ENCODE peak calls at places on chromosomes 4 and X, in ten cellular contexts. E is fibroblast of mammary gland; O is dorsolateral prefrontal cortex; V is tibial artery; F is body of pancreas; H is ovary; J is neural progenitor cell; A is CD4-positive, CD25-positive, alpha-beta regulatory T cell; T is AG09309; L is right lobe of liver. X is an unnamed sample.

GRCh38 chr4:110808371-110808878 is 185.5 kb upstream of the PITX2 start:
- DNase-seq in V (no peak), F (no peak), L (no peak), A (no peak), H (no peak), J (no peak), O (no peak), E (peak), T (no peak), X (no peak)

GRCh38 chr4:80045831-80046230 is 27.2 kb downstream of the ANTXR2 start:
- DNase-seq in A (no peak), O (no peak), L (no peak), J (no peak), F (no peak), H (no peak), E (peak), V (no peak), T (no peak), X (no peak)

GRCh38 chrX:15451913-15452312 is 41.2 kb downstream of the PIR start:
- DNase-seq in H (peak), A (no peak), T (no peak), L (no peak), E (peak), O (no peak), J (no peak), V (peak), F (no peak), X (no peak)

GRCh38 chrX:16474511-16474910 is 175.4 kb upstream of the S100G start:
- DNase-seq in F (no peak), E (no peak), L (no peak), H (no peak), A (no peak), J (no peak), O (no peak), V (no peak), T (no peak), X (no peak)

GRCh38 chrX:149829751-149830191 is 48.0 kb downstream of the MAGEA9 start:
- DNase-seq in T (peak), H (no peak), L (no peak), E (peak), J (peak), F (no peak), A (no peak), O (no peak), V (no peak), X (no peak)

GRCh38 chr4:98626350-98626749 is 32.1 kb downstream of the TSPAN5 start:
- DNase-seq in J (no peak), H (peak), F (no peak), O (no peak), E (peak), V (peak), A (no peak), L (peak), T (peak), X (no peak)

GRCh38 chr4:11189756-11190155 is 238.9 kb downstream of the HS3ST1 start:
- DNase-seq in A (no peak), V (no peak), O (no peak), H (no peak), L (no peak), T (no peak), E (no peak), F (no peak), J (no peak), X (no peak)

GRCh38 chrX:7706032-7706431 is 136.9 kb upstream of the VCX start:
- DNase-seq in L (no peak), O (no peak), A (no peak), J (no peak), F (no peak), E (no peak), T (no peak), V (no peak), H (no peak), X (no peak)

GRCh38 chr4:152165851-152166250 is 370.0 kb downstream of the FBXW7 start:
- DNase-seq in H (no peak), A (no peak), J (no peak), V (no peak), E (no peak), T (no peak), O (no peak), F (no peak), L (no peak), X (no peak)

GRCh38 chr4:77699731-77700210 is 94.2 kb downstream of the CXCL13 start:
- DNase-seq in E (peak), A (no peak), L (no peak), V (no peak), F (no peak), O (no peak), T (peak), J (peak), H (no peak), X (no peak)

GRCh38 chrX:69264134-69264533 is 98.9 kb upstream of the PJA1 start:
- DNase-seq in F (no peak), A (no peak), J (peak), T (no peak), V (no peak), E (no peak), H (no peak), O (no peak), L (no peak), X (no peak)

GRCh38 chrX:69268637-69269036 is 103.4 kb upstream of the PJA1 start:
- DNase-seq in L (no peak), O (no peak), E (no peak), H (no peak), A (no peak), V (no peak), T (no peak), J (no peak), F (no peak), X (no peak)

GRCh38 chrX:136733613-136734012 is 47.1 kb downstream of the ARHGEF6 start:
- DNase-seq in A (no peak), O (no peak), J (no peak), T (no peak), F (no peak), L (no peak), E (no peak), V (no peak), H (no peak), X (no peak)

GRCh38 chr4:120716346-120716745 is 206.2 kb downstream of the PRDM5 start:
- DNase-seq in H (no peak), J (no peak), T (no peak), E (no peak), L (no peak), O (no peak), F (no peak), V (no peak), A (no peak), X (no peak)

GRCh38 chr4:128061566-128062536 is 739 bp downstream of the LARP1B start:
- DNase-seq in V (peak), J (peak), H (peak), A (peak), F (peak), L (peak), O (peak), E (peak), T (no peak), X (peak)

GRCh38 chr4:26015133-26015651 is 101.2 kb downstream of the SMIM20 start:
- DNase-seq in E (peak), J (no peak), L (no peak), A (no peak), O (no peak), H (no peak), F (peak), T (peak), V (peak), X (no peak)

GRCh38 chr4:75995727-75996126 is 5.0 kb upstream of the SDAD1 start:
- DNase-seq in L (no peak), A (peak), O (no peak), E (peak), J (peak), F (no peak), T (peak), H (no peak), V (no peak), X (peak)

GRCh38 chrX:136198010-136198409 is 50.7 kb downstream of the FHL1 start:
- DNase-seq in A (no peak), E (no peak), F (no peak), J (no peak), V (no peak), L (no peak), T (no peak), O (no peak), H (no peak), X (no peak)

GRCh38 chr4:122003335-122003734 is 51.5 kb upstream of the TRPC3 start:
- DNase-seq in F (peak), H (no peak), V (no peak), L (no peak), E (peak), T (no peak), J (peak), O (no peak), A (peak), X (peak)

GRCh38 chrX:41590641-41591040 is 98.1 kb upstream of the GPR34 start:
- DNase-seq in A (no peak), E (no peak), F (no peak), T (no peak), L (no peak), V (no peak), J (no peak), H (no peak), O (no peak), X (no peak)

GRCh38 chr4:22434895-22435294 is 81.0 kb downstream of the ADGRA3 start:
- DNase-seq in J (peak), E (peak), F (peak), O (peak), A (no peak), V (no peak), L (peak), T (peak), H (no peak), X (no peak)

GRCh38 chrX:146604196-146604595 is 205.4 kb upstream of the CXorf51B start:
- DNase-seq in F (no peak), J (no peak), O (no peak), H (no peak), E (no peak), V (no peak), T (no peak), A (no peak), L (no peak), X (no peak)

GRCh38 chr4:184732126-184732525 is 1.8 kb downstream of the CENPU start:
- DNase-seq in E (peak), L (no peak), J (no peak), T (no peak), H (no peak), F (no peak), V (no peak), O (no peak), A (no peak), X (no peak)
- H3K4me3 ChIP-seq in E (no peak), L (no peak), J (peak), T (no peak), H (no peak), F (no peak), V (no peak), O (no peak), A (no peak), X (peak)

DNA sequence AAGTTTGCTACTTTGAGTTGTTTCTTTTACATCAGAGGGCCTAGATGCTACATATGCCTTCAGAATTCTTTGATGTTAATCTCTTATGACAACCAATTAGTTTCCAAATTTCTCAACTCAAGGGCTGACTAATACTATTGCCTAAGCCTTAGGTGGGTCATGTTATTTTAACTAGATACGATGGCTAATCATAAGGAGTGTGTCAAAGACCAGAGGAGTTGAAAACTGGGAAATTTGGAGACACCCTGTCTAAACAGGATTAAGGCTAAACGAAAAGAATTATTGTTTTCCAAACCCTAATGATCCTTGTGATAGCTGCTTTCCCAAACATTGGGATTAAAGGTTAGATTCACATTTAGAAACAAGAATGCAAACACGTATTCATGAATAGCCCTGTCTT is 228.5 kb downstream of the PCDH7 start:
- DNase-seq in V (no peak), O (no peak), F (no peak), J (no peak), T (peak), H (no peak), L (no peak), A (no peak), E (peak), X (no peak)
- H3K4me3 ChIP-seq in V (no peak), O (no peak), F (no peak), J (no peak), T (no peak), H (no peak), L (no peak), A (no peak), E (no peak), X (no peak)

DNA sequence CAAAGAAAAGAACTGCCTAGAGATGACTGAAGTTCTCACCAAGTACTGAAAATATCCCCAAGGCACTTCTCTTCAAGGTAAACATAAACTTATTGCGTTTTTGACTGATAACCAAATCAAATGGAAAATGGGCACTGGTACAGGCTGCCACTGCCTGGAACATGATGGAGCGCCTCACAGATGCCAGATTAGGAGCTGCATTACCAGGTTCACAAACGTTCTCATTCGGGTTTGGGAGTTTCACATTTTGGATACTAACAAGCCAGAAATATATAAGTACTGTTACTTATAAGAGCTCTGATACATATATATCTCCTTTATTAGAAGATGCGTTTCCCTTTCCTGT is 141.2 kb downstream of the CBR4 start:
- DNase-seq in T (no peak), E (no peak), J (no peak), V (no peak), A (no peak), H (no peak), F (no peak), O (no peak), L (no peak), X (no peak)
- H3K4me3 ChIP-seq in T (no peak), E (no peak), J (no peak), V (no peak), A (no peak), H (no peak), F (no peak), O (no peak), L (no peak), X (no peak)

GRCh38 chr4:4277531-4277930 is 12.4 kb downstream of the LYAR start:
- DNase-seq in A (no peak), O (no peak), H (no peak), L (no peak), T (no peak), F (no peak), E (no peak), V (no peak), J (no peak), X (no peak)

GRCh38 chr4:4271912-4272311 is 18.0 kb downstream of the LYAR start:
- DNase-seq in H (no peak), J (no peak), F (no peak), E (peak), L (no peak), O (no peak), V (no peak), T (no peak), A (no peak), X (no peak)

GRCh38 chr4:4269856-4270255 is 20.1 kb downstream of the LYAR start:
- DNase-seq in H (no peak), V (no peak), O (no peak), E (peak), T (no peak), F (no peak), A (peak), J (no peak), L (no peak), X (no peak)

GRCh38 chr4:4270529-4270928 is 19.4 kb downstream of the LYAR start:
- DNase-seq in O (no peak), J (no peak), T (no peak), A (no peak), V (no peak), E (peak), F (no peak), H (no peak), L (no peak), X (no peak)

GRCh38 chr4:4274226-4274625 is 15.7 kb downstream of the LYAR start:
- DNase-seq in L (no peak), F (no peak), V (no peak), T (no peak), H (no peak), E (no peak), A (no peak), O (no peak), J (no peak), X (no peak)
- H3K4me3 ChIP-seq in L (no peak), F (no peak), V (no peak), T (no peak), H (no peak), E (no peak), A (no peak), O (no peak), J (no peak), X (no peak)

DNA sequence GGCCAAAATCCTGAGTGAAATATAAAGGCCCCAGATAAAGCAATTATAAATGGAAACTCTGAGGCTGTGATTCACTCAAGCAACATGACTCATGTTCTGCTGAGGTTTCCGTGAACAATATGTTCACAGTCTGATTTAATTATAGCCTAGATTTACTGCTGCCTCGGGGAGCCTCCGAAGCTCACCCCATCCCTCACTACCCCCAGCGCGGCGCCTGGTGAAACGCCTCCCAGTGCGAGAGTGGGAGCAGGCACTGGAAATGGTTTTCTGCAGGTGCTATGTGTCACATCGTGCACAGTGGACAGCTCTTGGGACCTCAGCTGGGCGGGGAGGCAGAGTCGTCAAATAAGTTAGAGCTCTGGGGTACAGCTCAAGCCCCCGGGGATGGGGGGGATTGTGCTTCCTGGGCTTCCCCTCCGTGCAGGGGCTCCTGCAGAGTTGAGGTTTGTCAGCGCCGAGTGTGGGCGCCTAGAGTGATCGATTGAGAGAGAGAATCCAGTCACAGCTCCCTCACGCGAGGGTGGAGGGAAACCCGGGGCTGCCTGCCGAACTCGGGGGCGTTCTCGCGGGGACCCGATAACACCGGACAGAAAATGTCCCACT is 110.6 kb downstream of the PHKA2 start:
- DNase-seq in E (peak), J (no peak), A (no peak), T (peak), L (no peak), V (peak), H (no peak), F (no peak), O (peak), X (no peak)
- H3K4me3 ChIP-seq in E (peak), J (no peak), A (no peak), T (no peak), L (no peak), V (no peak), H (peak), F (no peak), O (no peak), X (no peak)

GRCh38 chr4:9925750-9926439 is 95.4 kb downstream of the SLC2A9 start:
- DNase-seq in O (no peak), E (no peak), J (no peak), T (no peak), V (no peak), A (no peak), L (no peak), H (no peak), F (no peak), X (no peak)

GRCh38 chr4:9927317-9928007 is 93.8 kb downstream of the SLC2A9 start:
- DNase-seq in V (no peak), E (no peak), L (no peak), J (no peak), A (no peak), H (no peak), F (no peak), T (no peak), O (no peak), X (no peak)

GRCh38 chr4:9926591-9926990 is 94.7 kb downstream of the SLC2A9 start:
- DNase-seq in O (no peak), A (no peak), E (no peak), J (no peak), T (no peak), L (no peak), H (no peak), F (no peak), V (no peak), X (no peak)

GRCh38 chr4:9923195-9923812 is 98.0 kb downstream of the SLC2A9 start:
- DNase-seq in J (no peak), T (no peak), F (no peak), E (no peak), L (no peak), V (no peak), A (no peak), H (no peak), O (no peak), X (no peak)

DNA sequence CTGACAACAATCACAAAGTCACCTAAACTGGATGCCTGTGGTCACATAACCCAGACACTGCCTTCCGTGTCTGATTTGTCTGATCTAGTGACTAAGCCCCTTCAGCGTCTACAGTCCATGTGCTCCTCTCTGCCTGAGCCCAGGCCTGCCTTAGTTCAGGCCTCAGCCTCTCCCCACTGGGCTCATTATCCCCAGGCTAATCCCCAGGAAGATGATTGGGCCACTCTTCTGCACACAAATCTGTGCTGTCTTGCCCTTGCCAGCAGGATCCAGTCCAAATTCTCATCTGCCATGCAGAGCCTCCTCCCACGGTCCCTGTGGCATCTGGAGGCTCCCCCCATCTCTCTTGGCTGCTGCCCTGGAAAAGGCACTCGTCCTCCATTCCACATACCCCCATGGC is 96.5 kb downstream of the SLC2A9 start:
- DNase-seq in V (no peak), A (no peak), J (peak), L (no peak), O (peak), F (no peak), E (no peak), H (no peak), T (no peak), X (no peak)
- H3K4me3 ChIP-seq in V (no peak), A (no peak), J (no peak), L (no peak), O (no peak), F (no peak), E (no peak), H (no peak), T (no peak), X (no peak)

GRCh38 chr4:6492027-6492590 is 19.7 kb upstream of the PPP2R2C start:
- DNase-seq in J (no peak), T (no peak), H (no peak), E (no peak), F (no peak), L (no peak), A (no peak), O (no peak), V (no peak), X (no peak)

GRCh38 chr4:6491235-6491634 is 18.8 kb upstream of the PPP2R2C start:
- DNase-seq in O (no peak), H (no peak), T (no peak), A (no peak), J (no peak), V (no peak), F (no peak), E (no peak), L (no peak), X (no peak)

GRCh38 chr4:6494431-6495295 is 22.2 kb upstream of the PPP2R2C start:
- DNase-seq in O (no peak), F (no peak), T (no peak), L (no peak), A (no peak), E (no peak), H (no peak), V (no peak), J (no peak), X (no peak)

GRCh38 chr4:6493668-6494304 is 21.4 kb upstream of the PPP2R2C start:
- DNase-seq in E (no peak), L (no peak), V (no peak), H (no peak), J (peak), F (peak), T (no peak), A (no peak), O (no peak), X (no peak)

DNA sequence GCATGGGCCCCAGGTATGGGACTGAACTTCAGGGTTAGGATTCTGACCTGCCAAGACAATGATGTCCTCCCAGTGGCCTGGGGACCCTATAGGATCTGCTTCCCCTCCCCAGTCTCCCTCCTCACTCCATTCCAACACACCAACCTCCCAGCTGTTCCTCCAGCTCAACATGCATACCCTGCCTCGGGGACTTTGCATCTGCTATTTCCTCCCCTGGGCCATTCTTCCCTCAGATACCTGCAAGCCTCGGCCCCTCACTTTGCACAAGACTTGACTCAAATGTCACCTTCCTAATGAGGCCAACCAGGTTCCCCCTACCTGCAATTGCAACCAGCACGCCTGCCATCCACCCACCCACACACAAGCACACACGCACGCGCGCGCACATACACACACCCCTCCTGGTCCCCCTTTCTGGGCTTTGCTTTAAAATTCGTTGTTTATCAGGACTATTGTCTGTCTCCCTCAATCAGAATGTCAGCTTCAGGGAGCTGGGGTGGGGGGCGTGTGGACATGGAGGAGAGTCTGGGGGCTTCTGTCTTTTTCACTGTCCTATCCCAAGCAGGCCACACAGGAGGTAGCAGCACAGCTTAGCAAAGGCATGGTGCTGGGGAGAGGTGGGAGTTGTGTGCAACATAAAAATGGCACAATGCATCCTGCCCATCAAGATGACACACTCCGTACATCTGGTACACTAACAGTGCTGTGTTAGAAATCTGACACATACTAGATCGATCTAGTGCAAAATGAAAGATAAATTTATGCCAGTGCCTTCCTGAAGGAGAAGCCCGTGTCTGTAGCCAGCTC is 20.6 kb upstream of the PPP2R2C start:
- DNase-seq in V (no peak), E (no peak), L (no peak), H (no peak), O (no peak), T (no peak), F (no peak), J (no peak), A (no peak), X (no peak)
- H3K4me3 ChIP-seq in V (no peak), E (no peak), L (no peak), H (no peak), O (no peak), T (no peak), F (no peak), J (no peak), A (no peak), X (no peak)